ENCODE peak calls at places on chromosome 9, in five cellular contexts. L is fibroblast of the aortic adventitia, W is nephron progenitor cell, K is cardiac fibroblast, D is tibial artery. B is an unnamed sample.

GRCh38 chr9:134730761-134731496 is 89.3 kb downstream of the COL5A1 start:
- DNase-seq in W (no peak), K (no peak), L (no peak), D (no peak), B (no peak)

GRCh38 chr9:100428871-100429654 is 2.1 kb downstream of the MSANTD3 start:
- DNase-seq in L (peak), W (no peak), D (no peak), K (peak), B (no peak)

GRCh38 chr9:90906316-90907055 is 104.9 kb downstream of the SYK start:
- DNase-seq in W (no peak), K (no peak), D (no peak), L (no peak), B (no peak)

GRCh38 chr9:113011911-113012381 is at the start of gene ZNF883:
- DNase-seq in K (peak), D (no peak), L (peak), W (peak), B (no peak)

GRCh38 chr9:77846957-77847574 is 184.5 kb downstream of the GNAQ start:
- DNase-seq in W (no peak), D (no peak), L (peak), K (peak), B (no peak)

GRCh38 chr9:124264812-124265211 is 7.1 kb downstream of the NEK6 start:
- DNase-seq in W (no peak), D (no peak), K (peak), L (no peak), B (peak)

GRCh38 chr9:127837346-127837745 is 17.1 kb downstream of the ENG start:
- DNase-seq in D (no peak), W (no peak), L (no peak), K (peak), B (no peak)

GRCh38 chr9:128374221-128374675 is 3.1 kb downstream of the URM1 start:
- DNase-seq in W (no peak), K (no peak), D (no peak), L (no peak), B (no peak)

GRCh38 chr9:110875275-110875674 is 163.0 kb downstream of the LPAR1 start:
- DNase-seq in K (no peak), L (no peak), W (no peak), D (peak), B (peak)

GRCh38 chr9:38482918-38483592 is 58.8 kb upstream of the IGFBPL1 start:
- DNase-seq in K (no peak), L (no peak), W (no peak), D (no peak), B (no peak)

GRCh38 chr9:80951675-80952074 is 737.7 kb downstream of the TLE1 start:
- DNase-seq in D (no peak), L (no peak), W (no peak), K (no peak), B (no peak)

GRCh38 chr9:137227057-137227852 is at the start of gene RNF224:
- DNase-seq in W (peak), L (peak), D (peak), K (peak), B (no peak)

GRCh38 chr9:82911997-82912396 is 150.9 kb downstream of the RASEF start:
- DNase-seq in W (no peak), K (no peak), D (no peak), L (no peak), B (no peak)

GRCh38 chr9:137064027-137064879 is 6.1 kb downstream of the SAPCD2 start:
- DNase-seq in D (no peak), L (peak), K (peak), W (peak), B (no peak)

GRCh38 chr9:93677061-93677571 is 100.7 kb downstream of the PHF2 start:
- DNase-seq in L (no peak), K (no peak), D (peak), W (no peak), B (no peak)

DNA sequence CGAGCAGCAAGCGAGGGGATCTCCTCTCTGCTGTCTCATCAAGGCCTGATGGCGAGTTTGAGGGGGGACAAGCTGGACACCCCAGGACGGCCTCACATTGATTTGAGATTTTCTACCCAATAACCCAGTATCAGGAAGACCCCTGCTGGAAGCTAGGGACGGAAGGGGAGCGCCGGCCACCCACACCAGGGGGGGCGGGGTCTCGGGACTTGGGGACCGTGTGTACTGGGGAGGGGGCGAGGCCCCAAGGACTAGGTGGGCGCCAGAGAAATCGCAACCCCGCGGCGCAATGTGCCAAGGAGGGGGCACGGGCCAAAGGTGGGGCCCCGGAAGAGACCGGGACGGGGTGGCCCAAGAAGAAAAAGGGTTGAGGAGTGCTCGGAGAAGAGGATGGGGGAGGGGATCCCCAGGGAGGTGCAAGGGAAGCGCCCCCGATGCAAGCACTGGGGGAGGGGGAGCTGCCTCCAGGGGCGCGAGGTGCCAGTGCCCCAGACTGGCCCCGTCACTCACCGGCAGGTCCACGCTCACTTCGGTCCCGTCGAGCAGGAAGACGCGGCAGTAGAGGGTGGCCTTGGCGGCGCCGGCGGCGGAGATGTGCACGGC is 1.1 kb downstream of the EPB41L4B start:
- DNase-seq in W (peak), K (no peak), L (no peak), D (no peak), B (no peak)
- TF ChIP-seq CTCF in W (no peak), K (no peak), L (no peak), D (no peak), B (no peak)

DNA sequence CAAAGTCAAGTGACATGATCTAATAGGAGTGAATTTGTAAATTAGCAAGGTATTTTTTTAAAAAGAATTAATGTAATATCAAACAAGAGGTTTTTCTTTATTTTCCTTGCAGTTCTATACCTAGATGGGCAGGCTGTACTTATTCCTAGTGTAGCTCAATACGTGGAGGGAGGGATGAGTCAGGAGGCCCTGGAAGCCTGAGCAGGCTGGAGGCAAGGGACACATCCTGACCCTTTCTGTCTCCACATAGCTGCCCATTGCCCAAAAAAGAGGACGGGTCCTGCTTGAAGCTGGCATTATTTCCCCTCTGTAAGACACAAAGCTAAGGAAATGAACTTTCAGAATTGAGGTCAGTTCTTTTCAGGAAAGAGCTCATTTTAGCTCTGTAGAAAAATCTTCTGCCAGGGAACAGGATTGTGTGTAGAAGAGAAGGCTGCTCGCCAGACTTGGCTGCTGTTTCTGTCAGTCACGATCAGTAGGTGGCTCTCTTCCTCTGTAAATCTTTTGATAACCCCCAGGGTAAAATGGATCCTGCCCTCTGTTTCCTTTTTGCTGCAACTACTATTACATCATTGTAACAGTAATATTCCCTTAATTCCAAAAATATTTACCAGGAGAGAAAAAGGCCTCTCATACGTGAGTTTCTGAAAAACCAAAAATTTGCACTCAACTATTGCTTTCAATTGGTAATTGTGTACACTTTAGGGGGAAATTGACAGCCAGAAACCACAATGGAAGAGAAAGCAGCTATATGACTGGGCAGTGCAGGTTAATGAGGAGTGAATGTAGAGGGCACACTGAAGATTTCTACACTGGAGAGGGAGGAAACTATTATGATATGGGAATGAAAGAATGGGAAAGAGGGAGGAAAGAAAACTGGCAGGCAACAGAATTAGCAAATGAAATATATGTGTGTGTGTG is 12.3 kb upstream of the IFNW1 start:
- DNase-seq in K (peak), D (no peak), W (peak), L (peak), B (no peak)
- TF ChIP-seq CTCF in K (no peak), D (no peak), W (no peak), L (no peak), B (peak)

GRCh38 chr9:69204378-69204777 is 30.3 kb downstream of the TJP2 start:
- DNase-seq in L (no peak), W (no peak), D (no peak), K (no peak), B (no peak)

GRCh38 chr9:69204869-69205268 is 30.8 kb downstream of the TJP2 start:
- DNase-seq in D (no peak), K (peak), L (peak), W (no peak), B (no peak)

GRCh38 chr9:69211424-69212036 is 37.5 kb downstream of the TJP2 start:
- DNase-seq in D (no peak), L (no peak), W (no peak), K (no peak), B (no peak)

GRCh38 chr9:69206047-69206446 is 32.0 kb downstream of the TJP2 start:
- DNase-seq in D (no peak), L (no peak), K (no peak), W (no peak), B (no peak)

DNA sequence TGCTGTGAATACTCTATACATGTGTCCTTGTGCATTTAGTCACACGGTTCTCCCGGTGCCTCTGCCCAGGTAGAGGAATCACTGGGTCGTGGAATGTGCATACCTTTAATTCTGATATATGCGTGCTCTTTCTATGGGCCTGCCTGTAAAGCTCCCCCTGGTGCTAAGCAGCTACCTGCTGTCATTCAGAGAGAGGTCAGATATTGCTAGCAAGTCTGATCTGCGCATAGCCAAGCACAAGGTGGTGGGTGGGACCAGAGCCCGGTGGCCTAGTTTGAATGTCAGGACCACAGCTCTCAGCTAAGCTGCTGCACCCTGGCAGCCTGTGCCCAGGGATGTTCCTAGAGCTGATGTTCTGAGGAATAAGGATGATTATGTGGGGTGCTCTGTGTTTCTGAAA is 33.4 kb downstream of the TJP2 start:
- DNase-seq in D (no peak), L (no peak), W (no peak), K (no peak), B (no peak)
- TF ChIP-seq CTCF in D (no peak), L (no peak), W (no peak), K (no peak), B (no peak)

GRCh38 chr9:95102572-95102971 is 214.9 kb downstream of the FANCC start:
- DNase-seq in L (no peak), D (no peak), W (no peak), K (no peak), B (no peak)

GRCh38 chr9:95104088-95104960 is 213.2 kb downstream of the FANCC start:
- DNase-seq in K (no peak), W (no peak), L (no peak), D (no peak), B (no peak)

GRCh38 chr9:95104966-95105365 is 212.5 kb downstream of the FANCC start:
- DNase-seq in D (no peak), K (no peak), W (no peak), L (no peak), B (no peak)

GRCh38 chr9:95102001-95102433 is 215.5 kb downstream of the FANCC start:
- DNase-seq in W (no peak), L (no peak), D (no peak), K (no peak), B (no peak)

GRCh38 chr9:95103385-95104087 is 214.0 kb downstream of the FANCC start:
- DNase-seq in K (no peak), D (no peak), L (no peak), W (no peak), B (no peak)
- TF ChIP-seq CTCF in K (peak), D (no peak), L (no peak), W (no peak), B (no peak)

GRCh38 chr9:106207298-106207697 is 513.0 kb downstream of the TMEM38B start:
- DNase-seq in K (no peak), W (no peak), D (no peak), L (no peak), B (no peak)
- TF ChIP-seq CTCF in K (no peak), W (no peak), D (no peak), L (no peak), B (no peak)

DNA sequence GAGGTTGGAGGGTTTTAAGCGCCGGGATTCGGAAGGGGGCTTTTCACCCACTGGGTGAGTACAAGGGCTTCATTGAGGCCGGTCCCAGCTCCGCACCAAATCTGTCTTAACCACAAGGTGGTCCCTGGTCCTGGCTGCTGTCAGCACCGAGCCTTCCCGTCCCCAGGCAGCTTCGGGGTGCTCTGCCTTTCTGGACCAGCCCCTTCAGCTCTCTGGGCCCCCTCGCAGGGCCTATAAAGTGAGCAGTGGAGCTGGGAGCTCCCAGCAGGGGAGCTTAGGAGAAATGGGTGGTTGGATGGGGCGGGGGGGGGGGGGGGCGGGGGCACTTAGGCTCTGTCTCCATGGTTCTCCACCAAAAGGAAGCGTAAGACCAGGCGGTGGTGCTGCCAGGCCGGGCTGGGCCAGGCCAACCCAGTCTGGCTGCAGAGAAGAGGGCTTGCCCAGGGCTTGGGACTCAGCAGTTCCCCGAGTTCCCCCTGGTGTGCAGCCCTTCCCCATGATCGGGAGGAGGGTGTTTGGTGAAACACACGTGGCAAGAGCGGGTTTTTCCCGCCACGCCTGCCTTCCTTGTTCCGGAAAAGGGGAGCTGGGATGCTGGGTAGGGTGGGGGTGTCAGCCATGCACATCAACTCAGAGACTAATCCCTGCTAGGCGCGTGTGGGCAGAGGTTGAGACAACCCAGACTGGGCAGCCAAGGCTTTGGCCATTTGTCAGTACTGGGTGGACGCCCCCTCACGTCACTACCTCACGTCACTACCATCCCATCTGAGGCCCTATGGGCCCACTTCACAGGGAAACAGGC is 32.7 kb downstream of the PRRX2 start:
- DNase-seq in L (peak), W (no peak), K (no peak), D (peak), B (no peak)
- TF ChIP-seq CTCF in L (no peak), W (no peak), K (no peak), D (no peak), B (no peak)